ENCODE peak calls at places on chromosomes 3 and 15, in seven cellular contexts. One of them, this sample, is unnamed.

GRCh38 chr15:29924750-29925149 is 102.5 kb upstream of the TJP1 start:
- DNase-seq in CD8-positive, alpha-beta T cell: no peak
- DNase-seq in mucosa of descending colon: no peak
- DNase-seq in upper lobe of right lung: no peak
- DNase-seq in endodermal cell: peak; percentile 94
- DNase-seq in fibroblast of lung: peak; percentile 93
- DNase-seq in heart left ventricle: peak; percentile 42
- DNase-seq in this sample: peak; percentile 20

GRCh38 chr15:38524156-38524555 is 40.5 kb downstream of the RASGRP1 start:
- DNase-seq in CD8-positive, alpha-beta T cell: no peak
- DNase-seq in mucosa of descending colon: no peak
- DNase-seq in upper lobe of right lung: no peak
- DNase-seq in endodermal cell: no peak
- DNase-seq in fibroblast of lung: peak; percentile 20
- DNase-seq in heart left ventricle: no peak
- DNase-seq in this sample: no peak

GRCh38 chr15:87416591-87417257 is 839.8 kb downstream of the NTRK3 start:
- DNase-seq in CD8-positive, alpha-beta T cell: no peak
- DNase-seq in mucosa of descending colon: no peak
- DNase-seq in upper lobe of right lung: no peak
- DNase-seq in endodermal cell: no peak
- DNase-seq in fibroblast of lung: no peak
- DNase-seq in heart left ventricle: no peak
- DNase-seq in this sample: no peak

GRCh38 chr15:74402873-74403589 is 30.7 kb downstream of the SEMA7A start:
- DNase-seq in CD8-positive, alpha-beta T cell: peak; percentile 56
- DNase-seq in mucosa of descending colon: peak; percentile 60
- DNase-seq in upper lobe of right lung: no peak
- DNase-seq in endodermal cell: no peak
- DNase-seq in fibroblast of lung: no peak
- DNase-seq in heart left ventricle: no peak
- DNase-seq in this sample: no peak

GRCh38 chr3:11764931-11765363 is 81.7 kb downstream of the TAMM41 start:
- DNase-seq in CD8-positive, alpha-beta T cell: no peak
- DNase-seq in mucosa of descending colon: no peak
- DNase-seq in upper lobe of right lung: no peak
- DNase-seq in endodermal cell: no peak
- DNase-seq in fibroblast of lung: peak; percentile 92
- DNase-seq in heart left ventricle: no peak
- DNase-seq in this sample: no peak

GRCh38 chr3:48820626-48821324 is 26.9 kb downstream of the PRKAR2A start:
- DNase-seq in CD8-positive, alpha-beta T cell: no peak
- DNase-seq in mucosa of descending colon: no peak
- DNase-seq in upper lobe of right lung: no peak
- DNase-seq in endodermal cell: no peak
- DNase-seq in fibroblast of lung: peak; percentile 81
- DNase-seq in heart left ventricle: no peak
- DNase-seq in this sample: no peak

GRCh38 chr3:88986834-88987233 is 120.6 kb upstream of the EPHA3 start:
- DNase-seq in CD8-positive, alpha-beta T cell: no peak
- DNase-seq in mucosa of descending colon: no peak
- DNase-seq in upper lobe of right lung: no peak
- DNase-seq in endodermal cell: no peak
- DNase-seq in fibroblast of lung: peak; percentile 72
- DNase-seq in heart left ventricle: no peak
- DNase-seq in this sample: no peak

GRCh38 chr15:51781506-51781905 is 30.1 kb downstream of the TMOD2 start:
- DNase-seq in CD8-positive, alpha-beta T cell: no peak
- DNase-seq in mucosa of descending colon: no peak
- DNase-seq in upper lobe of right lung: no peak
- DNase-seq in endodermal cell: no peak
- DNase-seq in fibroblast of lung: no peak
- DNase-seq in heart left ventricle: no peak
- DNase-seq in this sample: no peak

GRCh38 chr3:111277226-111277625 is 205.6 kb downstream of the NECTIN3 start:
- DNase-seq in CD8-positive, alpha-beta T cell: no peak
- DNase-seq in mucosa of descending colon: no peak
- DNase-seq in upper lobe of right lung: no peak
- DNase-seq in endodermal cell: peak; percentile 69
- DNase-seq in fibroblast of lung: peak; percentile 72
- DNase-seq in heart left ventricle: no peak
- DNase-seq in this sample: no peak

GRCh38 chr3:53255360-53255774 is 455 bp downstream of the TKT start:
- DNase-seq in CD8-positive, alpha-beta T cell: peak; percentile 27
- DNase-seq in mucosa of descending colon: peak; percentile 68
- DNase-seq in upper lobe of right lung: peak; percentile 79
- DNase-seq in endodermal cell: no peak
- DNase-seq in fibroblast of lung: peak; percentile 23
- DNase-seq in heart left ventricle: peak; percentile 60
- DNase-seq in this sample: peak; percentile 30

GRCh38 chr3:141828487-141829284 is 47.8 kb upstream of the ATP1B3 start:
- DNase-seq in CD8-positive, alpha-beta T cell: no peak
- DNase-seq in mucosa of descending colon: peak; percentile 73
- DNase-seq in upper lobe of right lung: no peak
- DNase-seq in endodermal cell: no peak
- DNase-seq in fibroblast of lung: no peak
- DNase-seq in heart left ventricle: peak; percentile 53
- DNase-seq in this sample: peak; percentile 30

GRCh38 chr15:49646891-49647290 is 26.0 kb downstream of the DTWD1 start:
- DNase-seq in CD8-positive, alpha-beta T cell: no peak
- DNase-seq in mucosa of descending colon: no peak
- DNase-seq in upper lobe of right lung: no peak
- DNase-seq in endodermal cell: no peak
- DNase-seq in fibroblast of lung: no peak
- DNase-seq in heart left ventricle: no peak
- DNase-seq in this sample: no peak

GRCh38 chr3:143648708-143649107 is 199.6 kb downstream of the SLC9A9 start:
- DNase-seq in CD8-positive, alpha-beta T cell: no peak
- DNase-seq in mucosa of descending colon: no peak
- DNase-seq in upper lobe of right lung: no peak
- DNase-seq in endodermal cell: peak; percentile 78
- DNase-seq in fibroblast of lung: no peak
- DNase-seq in heart left ventricle: no peak
- DNase-seq in this sample: no peak

GRCh38 chr15:68213991-68214837 is 9.1 kb upstream of the CALML4 start:
- DNase-seq in CD8-positive, alpha-beta T cell: no peak
- DNase-seq in mucosa of descending colon: no peak
- DNase-seq in upper lobe of right lung: no peak
- DNase-seq in endodermal cell: peak; percentile 37
- DNase-seq in fibroblast of lung: no peak
- DNase-seq in heart left ventricle: peak; percentile 4
- DNase-seq in this sample: peak; percentile 1

GRCh38 chr3:169365993-169366915 is 297.3 kb downstream of the MECOM start:
- DNase-seq in CD8-positive, alpha-beta T cell: no peak
- DNase-seq in mucosa of descending colon: no peak
- DNase-seq in upper lobe of right lung: no peak
- DNase-seq in endodermal cell: no peak
- DNase-seq in fibroblast of lung: no peak
- DNase-seq in heart left ventricle: no peak
- DNase-seq in this sample: no peak

GRCh38 chr3:27079427-27080105 is 289.6 kb downstream of the NEK10 start:
- DNase-seq in CD8-positive, alpha-beta T cell: no peak
- DNase-seq in mucosa of descending colon: no peak
- DNase-seq in upper lobe of right lung: no peak
- DNase-seq in endodermal cell: no peak
- DNase-seq in fibroblast of lung: peak; percentile 8
- DNase-seq in heart left ventricle: peak; percentile 22
- DNase-seq in this sample: no peak

GRCh38 chr3:36697397-36698001 is 66.9 kb downstream of the DCLK3 start:
- DNase-seq in CD8-positive, alpha-beta T cell: no peak
- DNase-seq in mucosa of descending colon: no peak
- DNase-seq in upper lobe of right lung: no peak
- DNase-seq in endodermal cell: peak; percentile 61
- DNase-seq in fibroblast of lung: no peak
- DNase-seq in heart left ventricle: no peak
- DNase-seq in this sample: no peak

GRCh38 chr3:47478022-47478421 is 2.3 kb upstream of the SCAP start:
- DNase-seq in CD8-positive, alpha-beta T cell: no peak
- DNase-seq in mucosa of descending colon: no peak
- DNase-seq in upper lobe of right lung: no peak
- DNase-seq in endodermal cell: no peak
- DNase-seq in fibroblast of lung: no peak
- DNase-seq in heart left ventricle: no peak
- DNase-seq in this sample: no peak

GRCh38 chr3:47475029-47475569 is 642 bp downstream of the SCAP start:
- DNase-seq in CD8-positive, alpha-beta T cell: no peak
- DNase-seq in mucosa of descending colon: no peak
- DNase-seq in upper lobe of right lung: no peak
- DNase-seq in endodermal cell: no peak
- DNase-seq in fibroblast of lung: peak; percentile 29
- DNase-seq in heart left ventricle: no peak
- DNase-seq in this sample: no peak

GRCh38 chr3:47475570-47476329 is at the start of gene SCAP:
- DNase-seq in CD8-positive, alpha-beta T cell: peak; percentile 97
- DNase-seq in mucosa of descending colon: peak; percentile 96
- DNase-seq in upper lobe of right lung: peak; percentile 98
- DNase-seq in endodermal cell: peak; percentile 98
- DNase-seq in fibroblast of lung: peak; percentile 53
- DNase-seq in heart left ventricle: peak; percentile 95
- DNase-seq in this sample: peak; percentile 94

GRCh38 chr3:47476330-47476626 is 537 bp upstream of the SCAP start:
- DNase-seq in CD8-positive, alpha-beta T cell: no peak
- DNase-seq in mucosa of descending colon: no peak
- DNase-seq in upper lobe of right lung: no peak
- DNase-seq in endodermal cell: no peak
- DNase-seq in fibroblast of lung: no peak
- DNase-seq in heart left ventricle: no peak
- DNase-seq in this sample: no peak

GRCh38 chr3:47476644-47477199 is 981 bp upstream of the SCAP start:
- DNase-seq in CD8-positive, alpha-beta T cell: no peak
- DNase-seq in mucosa of descending colon: no peak
- DNase-seq in upper lobe of right lung: no peak
- DNase-seq in endodermal cell: no peak
- DNase-seq in fibroblast of lung: no peak
- DNase-seq in heart left ventricle: no peak
- DNase-seq in this sample: no peak
- H3K4me3 ChIP-seq in CD8-positive, alpha-beta T cell: peak overlapping the region; percentile 58
- H3K4me3 ChIP-seq in mucosa of descending colon: no peak overlapping the region
- H3K4me3 ChIP-seq in upper lobe of right lung: peak overlapping the region; percentile 93
- H3K4me3 ChIP-seq in endodermal cell: peak overlapping the region; percentile 77
- H3K4me3 ChIP-seq in fibroblast of lung: peak overlapping the region; percentile 50
- H3K4me3 ChIP-seq in heart left ventricle: no peak overlapping the region
- H3K4me3 ChIP-seq in this sample: peak overlapping the region; percentile 98

GRCh38 chr15:69929905-69930630 is 167.6 kb downstream of the TLE3 start:
- DNase-seq in CD8-positive, alpha-beta T cell: no peak
- DNase-seq in mucosa of descending colon: no peak
- DNase-seq in upper lobe of right lung: no peak
- DNase-seq in endodermal cell: no peak
- DNase-seq in fibroblast of lung: no peak
- DNase-seq in heart left ventricle: no peak
- DNase-seq in this sample: no peak

GRCh38 chr15:69930754-69931153 is 167.0 kb downstream of the TLE3 start:
- DNase-seq in CD8-positive, alpha-beta T cell: no peak
- DNase-seq in mucosa of descending colon: no peak
- DNase-seq in upper lobe of right lung: no peak
- DNase-seq in endodermal cell: no peak
- DNase-seq in fibroblast of lung: no peak
- DNase-seq in heart left ventricle: no peak
- DNase-seq in this sample: no peak

GRCh38 chr15:69926011-69926410 is 171.7 kb downstream of the TLE3 start:
- DNase-seq in CD8-positive, alpha-beta T cell: no peak
- DNase-seq in mucosa of descending colon: no peak
- DNase-seq in upper lobe of right lung: no peak
- DNase-seq in endodermal cell: no peak
- DNase-seq in fibroblast of lung: peak; percentile 60
- DNase-seq in heart left ventricle: no peak
- DNase-seq in this sample: no peak

GRCh38 chr15:69924531-69924930 is 173.2 kb downstream of the TLE3 start:
- DNase-seq in CD8-positive, alpha-beta T cell: no peak
- DNase-seq in mucosa of descending colon: no peak
- DNase-seq in upper lobe of right lung: no peak
- DNase-seq in endodermal cell: no peak
- DNase-seq in fibroblast of lung: no peak
- DNase-seq in heart left ventricle: no peak
- DNase-seq in this sample: no peak

DNA sequence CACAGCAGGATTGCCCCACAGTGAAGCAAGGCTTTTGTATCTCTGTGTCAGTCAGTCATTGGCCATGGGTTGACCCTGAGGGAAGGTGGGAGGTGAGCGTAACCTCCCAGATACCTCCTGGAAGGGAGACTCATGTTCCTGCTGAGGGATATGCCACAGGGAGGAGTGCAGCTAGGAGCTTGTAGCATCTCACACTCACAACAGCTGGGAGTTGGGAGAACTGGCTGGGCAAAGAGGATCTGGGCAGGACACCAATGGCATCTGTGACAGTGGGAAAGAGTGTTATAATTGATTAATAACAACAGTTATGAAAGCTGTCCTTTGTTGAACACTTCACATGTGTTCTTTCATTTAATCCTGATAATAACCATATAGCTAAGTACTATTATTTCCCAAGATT is 171.0 kb downstream of the TLE3 start:
- DNase-seq in CD8-positive, alpha-beta T cell: no peak
- DNase-seq in mucosa of descending colon: no peak
- DNase-seq in upper lobe of right lung: no peak
- DNase-seq in endodermal cell: no peak
- DNase-seq in fibroblast of lung: no peak
- DNase-seq in heart left ventricle: no peak
- DNase-seq in this sample: no peak
- H3K9me3 ChIP-seq in CD8-positive, alpha-beta T cell: peaks cover 6% of the 10 kb centered on the region
- H3K9me3 ChIP-seq in mucosa of descending colon: peaks cover 14% of the 10 kb centered on the region
- H3K9me3 ChIP-seq in upper lobe of right lung: peaks cover 11% of the 10 kb centered on the region
- H3K9me3 ChIP-seq in endodermal cell: peaks cover 35% of the 10 kb centered on the region
- H3K9me3 ChIP-seq in fibroblast of lung: no peaks in the 10 kb centered on the region
- H3K9me3 ChIP-seq in heart left ventricle: peaks cover 30% of the 10 kb centered on the region
- H3K9me3 ChIP-seq in this sample: peaks cover 36% of the 10 kb centered on the region

GRCh38 chr3:104606812-104607211 is 759.9 kb upstream of the ALCAM start:
- DNase-seq in CD8-positive, alpha-beta T cell: no peak
- DNase-seq in mucosa of descending colon: no peak
- DNase-seq in upper lobe of right lung: no peak
- DNase-seq in endodermal cell: no peak
- DNase-seq in fibroblast of lung: no peak
- DNase-seq in heart left ventricle: no peak
- DNase-seq in this sample: no peak

GRCh38 chr3:104598848-104599501 is 767.7 kb upstream of the ALCAM start:
- DNase-seq in CD8-positive, alpha-beta T cell: no peak
- DNase-seq in mucosa of descending colon: no peak
- DNase-seq in upper lobe of right lung: no peak
- DNase-seq in endodermal cell: no peak
- DNase-seq in fibroblast of lung: no peak
- DNase-seq in heart left ventricle: no peak
- DNase-seq in this sample: no peak

GRCh38 chr3:104604326-104605010 is 762.2 kb upstream of the ALCAM start:
- DNase-seq in CD8-positive, alpha-beta T cell: no peak
- DNase-seq in mucosa of descending colon: no peak
- DNase-seq in upper lobe of right lung: no peak
- DNase-seq in endodermal cell: no peak
- DNase-seq in fibroblast of lung: peak; percentile 16
- DNase-seq in heart left ventricle: no peak
- DNase-seq in this sample: no peak
- TF ChIP-seq CTCF in CD8-positive, alpha-beta T cell: no peak
- TF ChIP-seq CTCF in mucosa of descending colon: no peak
- TF ChIP-seq CTCF in upper lobe of right lung: peak; percentile 46
- TF ChIP-seq CTCF in endodermal cell: peak; percentile 63
- TF ChIP-seq CTCF in fibroblast of lung: peak; percentile 43
- TF ChIP-seq CTCF in heart left ventricle: no peak
- TF ChIP-seq CTCF in this sample: peak; percentile 27

DNA sequence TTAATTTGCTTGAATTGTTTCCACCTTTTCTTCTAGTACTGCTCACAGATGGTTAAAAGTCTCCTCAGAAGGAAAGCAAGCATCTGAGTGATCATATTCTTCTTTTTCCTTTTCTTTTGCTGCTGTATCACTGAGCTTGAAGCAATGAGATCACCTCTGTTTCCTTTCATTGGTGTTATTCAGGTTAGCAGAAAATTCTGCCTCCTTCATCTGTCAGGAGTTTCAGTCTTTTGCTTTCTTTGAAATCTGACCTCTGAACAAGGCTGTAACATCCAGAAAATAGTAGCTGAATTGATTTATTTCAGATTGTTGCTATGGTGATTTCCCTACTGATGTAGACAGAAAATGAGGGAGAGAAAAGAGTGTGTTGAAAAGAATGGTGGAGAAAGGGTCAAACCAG is 343.0 kb downstream of the MFSD1 start:
- DNase-seq in CD8-positive, alpha-beta T cell: no peak
- DNase-seq in mucosa of descending colon: no peak
- DNase-seq in upper lobe of right lung: no peak
- DNase-seq in endodermal cell: no peak
- DNase-seq in fibroblast of lung: no peak
- DNase-seq in heart left ventricle: no peak
- DNase-seq in this sample: no peak
- H3K4me3 ChIP-seq in CD8-positive, alpha-beta T cell: no peak overlapping the region
- H3K4me3 ChIP-seq in mucosa of descending colon: no peak overlapping the region
- H3K4me3 ChIP-seq in upper lobe of right lung: no peak overlapping the region
- H3K4me3 ChIP-seq in endodermal cell: no peak overlapping the region
- H3K4me3 ChIP-seq in fibroblast of lung: no peak overlapping the region
- H3K4me3 ChIP-seq in heart left ventricle: no peak overlapping the region
- H3K4me3 ChIP-seq in this sample: no peak overlapping the region